ENCODE peak calls at places on chromosomes 4 and X, in five cellular contexts. E, D, U, T and W are unnamed samples.

GRCh38 chr4:159545556-159545955 is 442.7 kb downstream of the RAPGEF2 start:
- ATAC-seq in E (no peak), D (no peak), U (peak), T (no peak), W (no peak)

GRCh38 chr4:4268753-4269152 is 20.7 kb upstream of the TMEM128 start:
- ATAC-seq in E (no peak), D (no peak), U (no peak), T (peak), W (no peak)

GRCh38 chrX:51336584-51336983 is 4.0 kb downstream of the NUDT10 start:
- ATAC-seq in E (peak), D (peak), U (peak), T (peak), W (peak)

GRCh38 chr4:4560136-4560535 is 18.3 kb upstream of the STX18 start:
- ATAC-seq in E (no peak), D (no peak), U (no peak), T (no peak), W (no peak)

GRCh38 chrX:19179389-19179788 is 57.1 kb upstream of the ADGRG2 start:
- ATAC-seq in E (no peak), D (no peak), U (peak), T (no peak), W (no peak)

GRCh38 chr4:39046243-39046642 is 14.0 kb upstream of the TMEM156 start:
- ATAC-seq in E (peak), D (no peak), U (no peak), T (no peak), W (no peak)

GRCh38 chrX:139559383-139560042 is 29.0 kb downstream of the F9 start:
- ATAC-seq in E (peak), D (peak), U (peak), T (no peak), W (peak)

GRCh38 chr4:5899396-5899795 is 6.5 kb upstream of the CRMP1 start:
- ATAC-seq in E (no peak), D (no peak), U (no peak), T (no peak), W (no peak)

GRCh38 chrX:129097668-129098067 is 425.6 kb downstream of the SMARCA1 start:
- ATAC-seq in E (no peak), D (peak), U (no peak), T (no peak), W (no peak)

GRCh38 chr4:138097912-138098600 is 144.1 kb downstream of the SLC7A11 start:
- ATAC-seq in E (no peak), D (peak), U (no peak), T (no peak), W (no peak)

GRCh38 chr4:184471872-184472539 is 2.3 kb downstream of the IRF2 start:
- ATAC-seq in E (peak), D (peak), U (peak), T (no peak), W (no peak)

GRCh38 chr4:168272488-168272887 is 46.1 kb downstream of the DDX60 start:
- ATAC-seq in E (no peak), D (no peak), U (no peak), T (no peak), W (no peak)

GRCh38 chrX:68568136-68568535 is 69.3 kb downstream of the YIPF6 start:
- ATAC-seq in E (no peak), D (no peak), U (peak), T (no peak), W (no peak)

GRCh38 chr4:118742050-118742449 is 56.9 kb downstream of the METTL14 start:
- ATAC-seq in E (no peak), D (no peak), U (no peak), T (no peak), W (no peak)

DNA sequence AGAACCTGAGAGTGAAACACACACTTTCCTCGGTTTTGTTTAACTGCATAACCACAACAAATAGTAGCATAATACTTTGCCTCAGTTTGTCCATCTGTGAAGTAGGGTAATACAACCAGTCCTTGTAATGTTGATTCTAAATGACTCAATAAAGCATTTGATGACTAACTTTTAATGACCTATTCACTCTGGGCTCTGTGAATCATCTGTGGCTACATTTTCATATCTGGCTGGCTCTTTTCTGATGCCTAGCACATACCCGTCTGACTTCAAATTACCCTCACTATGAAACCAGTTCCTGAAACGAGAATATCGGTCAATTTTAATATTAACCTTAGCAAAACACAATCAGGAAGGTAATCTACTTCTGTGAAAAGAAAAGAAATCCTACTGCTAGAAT is 151.0 kb downstream of the SH2D1A start:
- ATAC-seq in E (no peak), D (no peak), U (no peak), T (no peak), W (no peak)
- H3K27ac ChIP-seq in E (no peak), D (no peak), U (no peak), T (no peak), W (no peak)

GRCh38 chr4:22385615-22386014 is 130.3 kb downstream of the ADGRA3 start:
- ATAC-seq in E (no peak), D (no peak), U (no peak), T (no peak), W (no peak)
- TF ChIP-seq EP300 in E (no peak), D (no peak), U (no peak), T (no peak), W (no peak)

GRCh38 chrX:46180258-46180687 is 364.9 kb downstream of the ZNF674 start:
- ATAC-seq in E (no peak), D (no peak), U (peak), T (no peak), W (no peak)
- TF ChIP-seq POLR2AphosphoS5 in E (no peak), D (no peak), U (no peak), T (no peak), W (no peak)

GRCh38 chrX:5646818-5647217 is 581.8 kb downstream of the NLGN4X start:
- ATAC-seq in E (no peak), D (no peak), U (peak), T (no peak), W (no peak)
- H3K27ac ChIP-seq in E (no peak), D (no peak), U (peak), T (no peak), W (no peak)

GRCh38 chr4:3074078-3074845 is at the start of the genes HTT and HTT-AS:
- ATAC-seq in E (peak), D (peak), U (peak), T (peak), W (peak)
- TF ChIP-seq EP300 in E (no peak), D (no peak), U (no peak), T (no peak), W (no peak)

DNA sequence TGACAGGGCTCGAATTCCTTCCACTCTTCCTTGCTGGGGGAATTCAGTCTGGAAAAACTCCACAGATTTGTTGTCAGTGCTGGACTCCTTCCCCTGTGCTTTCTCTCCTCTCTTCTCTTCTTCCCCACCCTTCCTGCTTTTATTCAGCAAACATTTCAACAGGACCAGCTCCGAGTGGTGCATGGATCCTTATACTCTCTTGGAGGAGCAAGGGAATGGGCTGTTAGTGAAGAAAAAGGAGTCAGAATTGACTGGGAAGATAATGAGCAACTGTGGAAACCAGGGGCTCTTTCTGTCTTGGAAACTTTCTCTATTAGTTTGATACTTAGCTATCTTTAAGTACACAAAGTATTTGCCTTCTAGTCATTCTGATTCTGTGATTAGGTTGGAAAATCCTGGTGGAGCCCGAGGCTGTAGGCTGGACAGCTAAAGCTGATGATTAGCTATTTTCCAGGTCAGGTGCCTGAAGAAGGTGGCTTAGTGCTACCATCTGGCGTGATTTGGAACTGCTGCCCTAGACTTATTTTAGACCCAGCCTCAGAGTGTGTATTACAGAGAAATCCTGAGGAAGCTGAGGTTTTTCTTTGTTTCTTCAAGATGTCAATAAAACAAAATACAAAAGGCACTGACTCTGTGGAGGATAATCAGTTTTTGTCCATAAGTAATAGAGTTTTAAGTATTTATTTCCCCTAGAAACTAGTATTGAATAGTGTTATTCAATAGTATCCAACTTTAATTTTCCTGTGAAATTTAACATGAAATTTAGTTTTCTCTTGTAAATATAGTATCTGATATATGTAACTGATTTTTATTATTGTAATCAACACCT is 38.4 kb downstream of the NAP1L5 start:
- ATAC-seq in E (peak), D (peak), U (peak), T (peak), W (peak)
- TF ChIP-seq POLR2AphosphoS5 in E (no peak), D (no peak), U (no peak), T (no peak), W (no peak)

GRCh38 chrX:101348452-101349222 is at the start of gene TIMM8A:
- ATAC-seq in E (peak), D (peak), U (peak), T (peak), W (peak)
- H3K27ac ChIP-seq in E (peak), D (peak), U (peak), T (peak), W (peak)

DNA sequence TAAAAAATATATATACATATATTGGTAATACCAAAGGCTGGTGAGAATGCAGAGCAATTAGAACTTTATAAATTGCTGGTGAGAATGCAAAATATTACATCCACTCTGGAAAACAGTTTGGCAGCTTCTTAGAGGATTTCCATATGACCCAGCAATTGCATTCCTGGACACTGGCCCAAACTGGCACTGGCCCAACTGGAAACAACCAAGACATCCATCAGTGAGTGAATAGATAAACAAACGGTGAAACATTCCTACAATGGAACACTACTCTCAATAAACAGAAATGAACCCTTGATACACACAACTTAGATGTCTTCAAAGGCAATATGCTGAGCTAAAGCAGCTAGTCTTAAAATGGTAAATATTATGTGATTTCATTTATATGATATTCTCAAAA is 524.2 kb downstream of the IQCM start:
- ATAC-seq in E (no peak), D (no peak), U (no peak), T (no peak), W (no peak)
- TF ChIP-seq EP300 in E (no peak), D (no peak), U (no peak), T (no peak), W (no peak)

GRCh38 chr4:112125416-112125815 is 19.8 kb upstream of the FAM241A start:
- ATAC-seq in E (no peak), D (no peak), U (no peak), T (no peak), W (no peak)

GRCh38 chr4:112128452-112128851 is 16.8 kb upstream of the FAM241A start:
- ATAC-seq in E (no peak), D (no peak), U (no peak), T (no peak), W (no peak)

GRCh38 chr4:112127736-112128322 is 17.4 kb upstream of the FAM241A start:
- ATAC-seq in E (no peak), D (no peak), U (no peak), T (no peak), W (no peak)

GRCh38 chr4:112127048-112127637 is 18.1 kb upstream of the FAM241A start:
- ATAC-seq in E (no peak), D (no peak), U (no peak), T (no peak), W (no peak)

GRCh38 chr4:112130903-112131302 is 14.4 kb upstream of the FAM241A start:
- ATAC-seq in E (no peak), D (no peak), U (no peak), T (no peak), W (no peak)
- TF ChIP-seq POLR2AphosphoS5 in E (no peak), D (no peak), U (no peak), T (no peak), W (no peak)

GRCh38 chrX:150502979-150503897 is 65.2 kb upstream of the MTM1 start:
- ATAC-seq in E (no peak), D (no peak), U (no peak), T (no peak), W (no peak)

GRCh38 chrX:150503898-150504219 is 64.6 kb upstream of the MTM1 start:
- ATAC-seq in E (no peak), D (peak), U (no peak), T (no peak), W (no peak)

GRCh38 chrX:150506486-150506885 is 61.9 kb upstream of the MTM1 start:
- ATAC-seq in E (no peak), D (no peak), U (no peak), T (no peak), W (no peak)

GRCh38 chrX:150506020-150506419 is 62.4 kb upstream of the MTM1 start:
- ATAC-seq in E (no peak), D (no peak), U (no peak), T (no peak), W (no peak)

GRCh38 chrX:150504399-150505186 is 63.8 kb upstream of the MTM1 start:
- ATAC-seq in E (no peak), D (no peak), U (no peak), T (no peak), W (no peak)
- H3K27ac ChIP-seq in E (no peak), D (no peak), U (no peak), T (peak), W (no peak)